ENCODE peak calls at places on chromosomes 3 and 15, in four cellular contexts. S, D, K and F are unnamed samples.

GRCh38 chr15:85642693-85643058 is 152.0 kb downstream of the KLHL25 start:
- DNase-seq in S (no peak), D (no peak), K (no peak), F (no peak)

GRCh38 chr15:91611924-91612323 is 241.6 kb upstream of the SLCO3A1 start:
- DNase-seq in S (peak), D (no peak), K (no peak), F (no peak)

GRCh38 chr3:31980530-31981205 is 394 bp downstream of the OSBPL10 start:
- DNase-seq in S (no peak), D (peak), K (peak), F (no peak)

GRCh38 chr15:29162411-29162810 is 107.2 kb downstream of the NSMCE3 start:
- DNase-seq in S (no peak), D (no peak), K (no peak), F (no peak)

GRCh38 chr15:85142324-85142723 is 160.7 kb downstream of the PDE8A start:
- DNase-seq in S (no peak), D (no peak), K (no peak), F (no peak)

GRCh38 chr3:9704343-9705322 is 1.0 kb downstream of the CPNE9 start:
- DNase-seq in S (peak), D (peak), K (peak), F (no peak)

GRCh38 chr15:77028451-77029165 is 33.7 kb downstream of the PSTPIP1 start:
- DNase-seq in S (no peak), D (no peak), K (no peak), F (no peak)

GRCh38 chr15:51227967-51228783 is 110.2 kb downstream of the CYP19A1 start:
- DNase-seq in S (peak), D (no peak), K (peak), F (peak)

GRCh38 chr3:127071597-127072001 is 88.7 kb downstream of the PLXNA1 start:
- DNase-seq in S (no peak), D (no peak), K (no peak), F (no peak)

GRCh38 chr3:20137642-20138041 is 48.4 kb downstream of the SGO1 start:
- DNase-seq in S (peak), D (no peak), K (no peak), F (no peak)

GRCh38 chr3:38453075-38453913 is at the start of gene ACVR2B:
- DNase-seq in S (peak), D (peak), K (peak), F (no peak)

GRCh38 chr3:57919987-57920386 is 88.2 kb upstream of the FLNB start:
- DNase-seq in S (peak), D (no peak), K (no peak), F (no peak)

GRCh38 chr3:157418104-157418503 is 18.5 kb upstream of the PTX3 start:
- DNase-seq in S (no peak), D (no peak), K (no peak), F (no peak)

GRCh38 chr15:38069506-38069905 is 135.1 kb downstream of the TMCO5A start:
- DNase-seq in S (no peak), D (no peak), K (no peak), F (no peak)

GRCh38 chr3:66723231-66723630 is 222.4 kb upstream of the LRIG1 start:
- DNase-seq in S (no peak), D (no peak), K (no peak), F (no peak)

GRCh38 chr3:3088066-3088465 is 22.1 kb downstream of the IL5RA start:
- DNase-seq in S (no peak), D (no peak), K (no peak), F (no peak)

GRCh38 chr3:13532085-13532484 is 16.8 kb upstream of the FBLN2 start:
- DNase-seq in S (no peak), D (no peak), K (no peak), F (no peak)

GRCh38 chr3:158773845-158774542 is 27.9 kb upstream of the MFSD1 start:
- DNase-seq in S (no peak), D (no peak), K (no peak), F (no peak)

GRCh38 chr3:13112521-13113345 is 39.5 kb upstream of the IQSEC1 start:
- DNase-seq in S (no peak), D (no peak), K (no peak), F (no peak)

GRCh38 chr3:184889312-184889904 is 77.4 kb downstream of the VPS8 start:
- DNase-seq in S (no peak), D (no peak), K (no peak), F (no peak)

GRCh38 chr3:17032407-17033034 is 147.8 kb downstream of the PLCL2 start:
- DNase-seq in S (peak), D (no peak), K (peak), F (no peak)

GRCh38 chr15:26132786-26133185 is 269.7 kb upstream of the ATP10A start:
- DNase-seq in S (no peak), D (no peak), K (no peak), F (no peak)

GRCh38 chr3:57512174-57512573 is 32.0 kb downstream of the DNAH12 start:
- DNase-seq in S (no peak), D (no peak), K (no peak), F (no peak)

GRCh38 chr3:170484869-170485268 is 66.2 kb downstream of the CLDN11 start:
- DNase-seq in S (no peak), D (no peak), K (no peak), F (no peak)
- H2AFZ ChIP-seq in S (no peak), D (no peak), K (no peak), F (no peak)

DNA sequence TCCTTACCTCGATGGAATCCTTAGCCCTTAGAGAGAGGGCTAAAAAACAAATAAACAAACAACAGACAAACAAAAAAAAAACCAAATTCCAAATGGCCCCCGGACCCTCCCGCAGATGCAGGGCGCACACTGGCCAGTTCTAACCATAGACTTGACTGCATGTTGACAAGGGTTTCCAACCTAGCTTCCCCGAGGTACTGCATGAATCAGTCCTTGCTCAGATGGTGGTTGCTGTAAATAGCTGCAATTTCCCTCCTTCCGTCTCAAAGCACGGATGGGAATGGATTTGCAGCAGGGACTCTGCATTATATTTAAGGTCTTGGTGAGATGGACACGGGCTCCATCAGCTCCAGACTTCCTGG is 162.8 kb downstream of the CD47 start:
- DNase-seq in S (no peak), D (no peak), K (no peak), F (no peak)
- TF ChIP-seq HDAC6 in S (no peak), D (no peak), K (no peak), F (no peak)

DNA sequence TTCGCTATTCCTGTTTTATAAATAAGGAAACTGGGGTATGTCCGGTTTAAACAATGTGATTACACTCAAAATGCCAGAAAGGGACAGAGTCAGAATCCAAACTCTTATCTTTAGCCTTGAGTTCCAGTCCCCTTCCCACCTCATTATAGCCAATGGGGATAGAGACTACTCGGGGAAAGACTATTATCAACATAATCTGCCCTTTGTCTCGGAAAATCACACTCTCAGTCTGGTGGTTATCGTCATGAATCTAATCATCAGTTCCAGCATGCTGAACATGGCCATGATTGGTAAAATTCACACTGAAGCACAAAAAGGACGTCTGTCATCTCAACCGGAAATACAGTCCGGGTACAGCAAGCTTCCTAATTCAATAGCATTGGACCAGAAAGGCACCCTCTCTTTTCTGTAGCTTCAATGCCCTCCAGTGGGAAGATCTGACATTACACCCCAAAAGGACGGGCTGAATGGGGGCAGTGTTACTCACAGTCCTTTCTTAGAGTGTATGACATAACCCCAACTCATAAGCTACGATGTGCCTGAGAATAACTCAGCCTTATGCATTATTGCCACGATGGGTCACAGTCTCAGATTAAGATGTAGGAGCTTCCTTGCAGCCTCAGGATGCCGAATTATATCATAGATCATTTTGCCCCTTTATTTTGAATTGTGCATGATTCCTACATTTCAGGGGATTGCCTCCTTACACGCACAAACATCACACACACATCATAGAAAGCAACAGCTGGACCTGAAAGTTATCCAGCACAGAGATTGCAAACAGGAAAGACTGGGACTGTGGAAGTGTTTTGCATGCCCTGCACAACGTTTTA is 390.4 kb upstream of the LMCD1 start:
- DNase-seq in S (peak), D (peak), K (peak), F (peak)
- H2AFZ ChIP-seq in S (no peak), D (peak), K (no peak), F (peak)

DNA sequence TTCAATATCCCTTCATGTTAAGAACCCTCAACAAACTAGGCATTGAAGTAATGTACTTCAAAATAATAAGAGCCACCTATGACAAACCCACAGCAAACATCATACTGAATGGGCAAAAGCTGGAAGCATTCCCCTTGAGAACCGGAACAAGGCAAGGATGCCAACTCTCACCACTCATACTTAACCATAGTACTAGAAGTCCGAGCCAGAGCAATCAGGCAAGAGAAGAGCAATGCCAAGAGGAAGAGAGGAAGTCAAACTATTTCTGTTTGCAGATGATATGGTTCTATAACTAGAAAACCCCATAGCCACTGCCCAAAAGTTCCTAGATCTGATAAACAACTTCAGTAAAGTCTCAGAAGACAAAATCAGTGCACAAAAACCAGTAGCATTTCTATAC is 161.9 kb downstream of the UBE2E2 start:
- DNase-seq in S (no peak), D (no peak), K (no peak), F (no peak)
- TF ChIP-seq HDAC6 in S (no peak), D (no peak), K (no peak), F (no peak)

DNA sequence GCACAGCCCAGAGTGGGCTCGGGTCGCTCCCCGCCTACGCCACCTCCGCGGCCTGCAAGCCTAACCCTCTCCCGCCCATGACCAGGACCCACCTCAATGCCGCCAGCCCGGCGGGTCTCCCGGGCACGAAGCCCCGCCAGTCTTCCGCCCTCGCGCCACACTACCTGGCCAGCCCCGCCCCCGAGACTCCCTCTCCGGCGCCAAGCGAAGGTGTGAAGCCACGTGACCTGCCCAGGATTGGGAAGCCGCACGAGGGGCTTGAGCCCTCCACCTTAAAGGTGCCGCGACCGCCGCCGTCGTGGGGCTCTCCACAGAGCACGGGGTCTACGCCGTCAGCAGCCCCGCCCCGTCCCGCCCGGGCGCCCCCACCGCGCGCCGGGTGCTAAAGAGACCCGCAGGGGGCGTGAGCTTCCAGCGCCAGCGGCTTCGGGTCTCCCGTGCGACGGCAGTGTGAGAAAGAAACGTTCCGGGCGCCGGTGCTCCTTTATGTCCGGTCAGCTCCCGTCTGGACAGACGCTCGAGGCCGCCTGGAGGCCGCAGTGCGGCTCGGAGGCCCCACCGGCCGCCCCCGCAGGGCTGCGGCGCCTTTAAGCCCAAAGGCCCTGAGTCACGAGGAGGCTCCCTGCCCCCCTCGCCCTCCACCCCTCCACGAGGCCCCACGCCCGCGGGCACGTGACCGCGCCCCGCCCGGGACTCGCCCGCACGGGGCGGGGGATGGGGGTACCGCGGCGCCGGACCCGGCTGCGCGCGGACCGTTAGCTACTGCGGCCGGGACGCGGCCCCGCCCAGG is at the start of gene CPEB1:
- DNase-seq in S (peak), D (peak), K (no peak), F (no peak)
- H2AFZ ChIP-seq in S (peak), D (no peak), K (no peak), F (peak)

GRCh38 chr3:28122227-28122626 is 119.2 kb upstream of the CMC1 start:
- DNase-seq in S (no peak), D (no peak), K (no peak), F (no peak)
- TF ChIP-seq HDAC6 in S (no peak), D (no peak), K (no peak), F (no peak)

GRCh38 chr3:129975332-129976090 is 991 bp downstream of the TRH start:
- DNase-seq in S (no peak), D (peak), K (no peak), F (no peak)

GRCh38 chr3:129973853-129974252 is 667 bp upstream of the TRH start:
- DNase-seq in S (no peak), D (no peak), K (no peak), F (no peak)

GRCh38 chr3:129972301-129972700 is 2.2 kb upstream of the TRH start:
- DNase-seq in S (no peak), D (no peak), K (no peak), F (no peak)

GRCh38 chr3:129971368-129972052 is 3.0 kb upstream of the TRH start:
- DNase-seq in S (no peak), D (peak), K (peak), F (no peak)

DNA sequence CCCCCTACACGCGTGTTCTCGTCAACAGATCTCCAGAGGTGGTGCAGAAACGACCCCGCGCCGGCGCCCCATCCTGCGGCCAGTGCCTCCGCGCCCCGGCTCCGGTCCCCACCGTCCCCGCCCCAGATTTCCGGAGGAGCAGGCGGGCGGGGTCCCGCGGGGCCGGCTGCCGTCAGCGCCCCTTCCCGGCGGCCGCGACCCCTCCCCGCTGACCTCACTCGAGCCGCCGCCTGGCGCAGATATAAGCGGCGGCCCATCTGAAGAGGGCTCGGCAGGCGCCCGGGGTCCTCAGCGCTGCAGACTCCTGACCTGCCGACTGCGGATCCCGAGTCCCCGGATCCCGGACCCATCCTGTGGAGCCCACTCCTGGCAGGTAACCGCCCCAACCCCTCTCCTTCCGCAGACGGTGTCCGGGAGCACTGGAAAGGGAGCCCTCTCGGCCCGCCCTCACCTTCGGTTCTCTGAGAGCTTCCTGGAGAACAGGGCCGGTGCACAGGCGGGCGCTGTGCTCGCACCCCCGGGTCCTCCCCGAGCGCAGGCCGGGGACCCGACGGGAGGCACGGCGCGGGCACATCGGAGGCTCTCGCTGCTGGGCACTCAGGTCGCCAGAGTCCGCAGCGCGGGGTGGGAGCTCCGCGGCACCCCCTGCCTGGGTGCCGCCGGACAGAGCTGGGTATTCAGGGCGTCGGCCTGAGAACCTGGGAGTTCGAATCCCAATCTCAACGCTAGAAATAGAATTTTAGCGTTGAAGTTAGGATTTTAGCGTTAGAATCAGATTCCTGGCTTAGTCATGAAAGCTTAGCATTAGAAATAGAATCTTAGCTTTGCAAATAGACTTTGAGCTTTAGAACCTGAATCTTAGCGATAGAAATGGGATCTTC is at the start of gene TRH:
- DNase-seq in S (no peak), D (peak), K (no peak), F (no peak)
- H2AFZ ChIP-seq in S (no peak), D (peak), K (no peak), F (no peak)

GRCh38 chr3:4906107-4906621 is 73.1 kb upstream of the BHLHE40 start:
- DNase-seq in S (peak), D (no peak), K (no peak), F (no peak)
- TF ChIP-seq HDAC6 in S (no peak), D (no peak), K (no peak), F (no peak)

GRCh38 chr15:41967506-41968206 is 4.7 kb downstream of the EHD4 start:
- DNase-seq in S (peak), D (no peak), K (no peak), F (peak)
- H2AFZ ChIP-seq in S (no peak), D (no peak), K (no peak), F (no peak)

DNA sequence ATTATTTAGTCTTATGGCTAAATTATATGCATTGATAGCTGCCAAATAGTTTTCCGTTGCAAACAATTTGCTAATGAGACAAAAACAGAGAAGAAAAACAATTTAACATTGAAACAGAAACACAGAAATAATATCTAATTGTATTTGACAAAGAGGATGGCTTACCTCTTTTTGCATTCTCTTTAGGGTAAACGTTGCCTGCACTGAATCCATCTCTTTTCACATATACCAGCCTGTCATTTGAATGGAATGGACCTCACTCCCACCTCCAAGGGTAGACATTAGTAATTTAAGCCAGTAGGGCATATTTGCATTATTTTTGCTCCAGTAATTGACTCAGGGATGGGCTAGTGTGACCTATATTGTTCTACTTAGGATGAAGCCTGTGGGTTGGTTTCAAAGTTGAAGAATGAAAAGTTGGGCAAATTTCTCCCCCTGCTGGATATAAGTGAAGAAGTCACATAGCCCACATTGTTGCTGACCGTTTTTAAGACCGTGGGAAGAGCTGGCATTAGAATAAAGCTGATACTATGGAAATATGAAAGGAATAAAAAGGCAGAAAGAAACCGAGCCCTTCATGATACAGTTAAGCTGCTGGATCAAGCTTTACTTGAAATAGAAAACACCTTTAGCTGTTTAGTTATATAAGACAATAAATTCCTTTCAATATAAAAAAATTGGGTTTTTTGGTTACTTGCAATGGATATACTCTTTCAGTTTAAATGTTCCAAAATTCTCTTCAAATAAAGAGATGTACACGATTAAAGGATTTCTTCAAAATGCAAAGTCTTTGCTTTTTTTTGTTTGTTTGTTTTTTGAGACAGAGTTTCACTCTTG is 26.9 kb downstream of the PIERCE2 start:
- DNase-seq in S (peak), D (peak), K (peak), F (no peak)
- TF ChIP-seq HDAC6 in S (no peak), D (no peak), K (no peak), F (no peak)